ENCODE peak calls at places on chromosomes 2 and 18, in eight cellular contexts. One of them, this sample, is unnamed.
A peak's percentile ranks its signal among the peaks of the same experiment; 100 is the strongest.

GRCh38 chr2:40384714-40385113 is 67.2 kb downstream of the SLC8A1 start:
- DNase-seq in SK-N-SH: no peak
- DNase-seq in transverse colon: no peak
- DNase-seq in GM23338: no peak
- DNase-seq in K562: no peak
- DNase-seq in stomach: no peak
- DNase-seq in sigmoid colon: no peak
- DNase-seq in breast epithelium: no peak
- DNase-seq in this sample: no peak

GRCh38 chr2:146370821-146371220 is 1474.0 kb upstream of the ACVR2A start:
- DNase-seq in stomach: no peak
- DNase-seq in SK-N-SH: no peak
- DNase-seq in sigmoid colon: no peak
- DNase-seq in breast epithelium: no peak
- DNase-seq in GM23338: no peak
- DNase-seq in K562: no peak
- DNase-seq in transverse colon: no peak
- DNase-seq in this sample: no peak

GRCh38 chr2:11103984-11104793 is 51.1 kb upstream of the SLC66A3 start:
- DNase-seq in SK-N-SH: no peak
- DNase-seq in GM23338: no peak
- DNase-seq in stomach: no peak
- DNase-seq in K562: no peak
- DNase-seq in sigmoid colon: no peak
- DNase-seq in breast epithelium: no peak
- DNase-seq in transverse colon: peak; percentile 35
- DNase-seq in this sample: no peak

GRCh38 chr2:219254590-219255219 is 987 bp upstream of the TUBA4A start:
- DNase-seq in stomach: no peak
- DNase-seq in breast epithelium: no peak
- DNase-seq in transverse colon: no peak
- DNase-seq in K562: no peak
- DNase-seq in GM23338: no peak
- DNase-seq in sigmoid colon: no peak
- DNase-seq in SK-N-SH: no peak
- DNase-seq in this sample: no peak

GRCh38 chr18:50619833-50620232 is 59.9 kb downstream of the MAPK4 start:
- DNase-seq in K562: no peak
- DNase-seq in breast epithelium: no peak
- DNase-seq in stomach: no peak
- DNase-seq in SK-N-SH: no peak
- DNase-seq in transverse colon: no peak
- DNase-seq in GM23338: no peak
- DNase-seq in sigmoid colon: no peak
- DNase-seq in this sample: peak; percentile 54

GRCh38 chr2:58893645-58894336 is 652.7 kb upstream of the FANCL start:
- DNase-seq in breast epithelium: no peak
- DNase-seq in K562: no peak
- DNase-seq in stomach: no peak
- DNase-seq in transverse colon: no peak
- DNase-seq in GM23338: no peak
- DNase-seq in SK-N-SH: no peak
- DNase-seq in sigmoid colon: no peak
- DNase-seq in this sample: no peak

GRCh38 chr2:109247340-109247739 is 118.3 kb downstream of the SH3RF3 start:
- DNase-seq in breast epithelium: no peak
- DNase-seq in GM23338: no peak
- DNase-seq in stomach: no peak
- DNase-seq in transverse colon: peak; percentile 38
- DNase-seq in sigmoid colon: no peak
- DNase-seq in SK-N-SH: no peak
- DNase-seq in K562: no peak
- DNase-seq in this sample: no peak

GRCh38 chr2:33131820-33132219 is 185.1 kb downstream of the LTBP1 start:
- DNase-seq in breast epithelium: no peak
- DNase-seq in transverse colon: no peak
- DNase-seq in sigmoid colon: no peak
- DNase-seq in K562: no peak
- DNase-seq in SK-N-SH: no peak
- DNase-seq in GM23338: no peak
- DNase-seq in stomach: no peak
- DNase-seq in this sample: no peak

GRCh38 chr2:200177971-200178911 is 128.3 kb upstream of the SPATS2L start:
- DNase-seq in stomach: no peak
- DNase-seq in GM23338: no peak
- DNase-seq in SK-N-SH: no peak
- DNase-seq in K562: no peak
- DNase-seq in transverse colon: no peak
- DNase-seq in sigmoid colon: no peak
- DNase-seq in breast epithelium: no peak
- DNase-seq in this sample: no peak

GRCh38 chr18:2932247-2933181 is 80.4 kb downstream of the LPIN2 start:
- DNase-seq in breast epithelium: no peak
- DNase-seq in transverse colon: no peak
- DNase-seq in sigmoid colon: no peak
- DNase-seq in K562: peak; percentile 66
- DNase-seq in GM23338: peak; percentile 84
- DNase-seq in stomach: no peak
- DNase-seq in SK-N-SH: peak; percentile 64
- DNase-seq in this sample: peak; percentile 42

GRCh38 chr18:40293311-40293710 is 1661.7 kb upstream of the PIK3C3 start:
- DNase-seq in GM23338: peak; percentile 34
- DNase-seq in SK-N-SH: no peak
- DNase-seq in sigmoid colon: no peak
- DNase-seq in transverse colon: no peak
- DNase-seq in K562: no peak
- DNase-seq in breast epithelium: no peak
- DNase-seq in stomach: no peak
- DNase-seq in this sample: no peak

GRCh38 chr2:105797298-105797819 is 52.6 kb downstream of the NCK2 start:
- DNase-seq in SK-N-SH: no peak
- DNase-seq in sigmoid colon: no peak
- DNase-seq in stomach: no peak
- DNase-seq in transverse colon: no peak
- DNase-seq in breast epithelium: peak; percentile 30
- DNase-seq in GM23338: no peak
- DNase-seq in K562: no peak
- DNase-seq in this sample: no peak
- H3K4me3 ChIP-seq in SK-N-SH: no peak overlapping the region
- H3K4me3 ChIP-seq in sigmoid colon: no peak overlapping the region
- H3K4me3 ChIP-seq in stomach: no peak overlapping the region
- H3K4me3 ChIP-seq in transverse colon: no peak overlapping the region
- H3K4me3 ChIP-seq in breast epithelium: no peak overlapping the region
- H3K4me3 ChIP-seq in GM23338: no peak overlapping the region
- H3K4me3 ChIP-seq in K562: no peak overlapping the region
- H3K4me3 ChIP-seq in this sample: no peak overlapping the region

DNA sequence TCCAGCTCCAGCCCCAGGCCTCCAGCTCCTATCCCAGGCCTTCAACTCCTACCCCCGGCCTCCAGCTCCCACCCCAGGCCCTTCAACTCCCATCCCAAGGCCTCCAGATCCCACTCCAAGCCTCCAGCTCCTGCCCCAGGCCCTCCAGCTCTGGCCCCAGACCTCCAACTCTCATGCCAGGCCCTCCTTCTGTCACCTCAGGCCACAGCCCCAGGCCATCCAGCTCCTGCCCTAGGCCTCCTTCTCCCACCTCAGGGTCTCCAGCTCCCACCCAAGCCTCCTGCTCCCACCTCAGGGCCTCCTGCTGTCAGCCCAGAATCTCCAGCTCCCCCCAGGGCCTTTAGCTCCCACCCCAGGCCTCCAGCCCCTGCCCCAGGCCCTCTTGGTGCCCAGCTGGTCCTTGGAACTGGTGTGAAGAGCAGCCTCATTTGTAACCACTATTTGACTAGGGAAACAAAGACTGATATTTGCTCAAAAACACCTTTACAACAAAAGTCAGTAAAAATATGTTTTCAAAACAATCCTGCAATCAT is 67.8 kb upstream of the SALL3 start:
- DNase-seq in transverse colon: no peak
- DNase-seq in GM23338: no peak
- DNase-seq in K562: no peak
- DNase-seq in SK-N-SH: no peak
- DNase-seq in stomach: no peak
- DNase-seq in sigmoid colon: no peak
- DNase-seq in breast epithelium: no peak
- DNase-seq in this sample: no peak
- TF ChIP-seq POLR2AphosphoS5 in transverse colon: no peak
- TF ChIP-seq POLR2AphosphoS5 in GM23338: no peak
- TF ChIP-seq POLR2AphosphoS5 in K562: no peak
- TF ChIP-seq POLR2AphosphoS5 in SK-N-SH: no peak
- TF ChIP-seq POLR2AphosphoS5 in stomach: no peak
- TF ChIP-seq POLR2AphosphoS5 in sigmoid colon: no peak
- TF ChIP-seq POLR2AphosphoS5 in breast epithelium: no peak
- TF ChIP-seq POLR2AphosphoS5 in this sample: no peak

GRCh38 chr18:79343567-79344207 is 52.0 kb upstream of the NFATC1 start:
- DNase-seq in GM23338: no peak
- DNase-seq in sigmoid colon: no peak
- DNase-seq in breast epithelium: no peak
- DNase-seq in stomach: peak; percentile 46
- DNase-seq in transverse colon: peak; percentile 17
- DNase-seq in K562: no peak
- DNase-seq in SK-N-SH: no peak
- DNase-seq in this sample: no peak
- H3K36me3 ChIP-seq in GM23338: peaks cover 5% of the 10 kb centered on the region
- H3K36me3 ChIP-seq in sigmoid colon: peaks cover 31% of the 10 kb centered on the region
- H3K36me3 ChIP-seq in breast epithelium: peaks cover 18% of the 10 kb centered on the region
- H3K36me3 ChIP-seq in stomach: peaks cover 72% of the 10 kb centered on the region
- H3K36me3 ChIP-seq in transverse colon: peaks cover 13% of the 10 kb centered on the region
- H3K36me3 ChIP-seq in K562: peaks cover 15% of the 10 kb centered on the region
- H3K36me3 ChIP-seq in SK-N-SH: peaks cover 16% of the 10 kb centered on the region
- H3K36me3 ChIP-seq in this sample: peaks cover 12% of the 10 kb centered on the region

GRCh38 chr2:174338155-174338495 is 3.4 kb downstream of the SP9 start:
- DNase-seq in K562: no peak
- DNase-seq in sigmoid colon: no peak
- DNase-seq in breast epithelium: no peak
- DNase-seq in GM23338: no peak
- DNase-seq in SK-N-SH: no peak
- DNase-seq in stomach: no peak
- DNase-seq in transverse colon: no peak
- DNase-seq in this sample: no peak

GRCh38 chr2:174334781-174335604 is at the start of gene SP9:
- DNase-seq in K562: peak; percentile 96
- DNase-seq in breast epithelium: no peak
- DNase-seq in stomach: no peak
- DNase-seq in sigmoid colon: no peak
- DNase-seq in GM23338: peak; percentile 97
- DNase-seq in SK-N-SH: peak; percentile 91
- DNase-seq in transverse colon: peak; percentile 34
- DNase-seq in this sample: no peak

GRCh38 chr2:174337337-174338154 is 2.8 kb downstream of the SP9 start:
- DNase-seq in GM23338: peak; percentile 76
- DNase-seq in transverse colon: no peak
- DNase-seq in sigmoid colon: no peak
- DNase-seq in K562: peak; percentile 51
- DNase-seq in breast epithelium: no peak
- DNase-seq in SK-N-SH: peak; percentile 70
- DNase-seq in stomach: no peak
- DNase-seq in this sample: no peak

GRCh38 chr2:174335605-174336402 is 1.1 kb downstream of the SP9 start:
- DNase-seq in breast epithelium: no peak
- DNase-seq in GM23338: peak; percentile 84
- DNase-seq in K562: peak; percentile 50
- DNase-seq in transverse colon: no peak
- DNase-seq in SK-N-SH: peak; percentile 72
- DNase-seq in sigmoid colon: peak; percentile 58
- DNase-seq in stomach: no peak
- DNase-seq in this sample: no peak

GRCh38 chr2:174336403-174337336 is 1.9 kb downstream of the SP9 start:
- DNase-seq in sigmoid colon: no peak
- DNase-seq in K562: peak; percentile 75
- DNase-seq in GM23338: peak; percentile 75
- DNase-seq in breast epithelium: no peak
- DNase-seq in transverse colon: peak; percentile 64
- DNase-seq in stomach: no peak
- DNase-seq in SK-N-SH: peak; percentile 79
- DNase-seq in this sample: no peak
- H3K4me3 ChIP-seq in sigmoid colon: peak overlapping the region; percentile 9
- H3K4me3 ChIP-seq in K562: peak overlapping the region; percentile 43
- H3K4me3 ChIP-seq in GM23338: peak overlapping the region; percentile 59
- H3K4me3 ChIP-seq in breast epithelium: peak overlapping the region; percentile 28
- H3K4me3 ChIP-seq in transverse colon: peak overlapping the region; percentile 38
- H3K4me3 ChIP-seq in stomach: peak overlapping the region; percentile 36
- H3K4me3 ChIP-seq in SK-N-SH: peak overlapping the region; percentile 28
- H3K4me3 ChIP-seq in this sample: no peak overlapping the region

GRCh38 chr2:209933499-209934458 is 68.7 kb upstream of the RPE start:
- DNase-seq in SK-N-SH: no peak
- DNase-seq in stomach: peak; percentile 40
- DNase-seq in GM23338: no peak
- DNase-seq in transverse colon: no peak
- DNase-seq in breast epithelium: no peak
- DNase-seq in sigmoid colon: no peak
- DNase-seq in K562: no peak
- DNase-seq in this sample: peak; percentile 76
- TF ChIP-seq POLR2AphosphoS5 in SK-N-SH: peak; percentile 21
- TF ChIP-seq POLR2AphosphoS5 in stomach: no peak
- TF ChIP-seq POLR2AphosphoS5 in GM23338: no peak
- TF ChIP-seq POLR2AphosphoS5 in transverse colon: no peak
- TF ChIP-seq POLR2AphosphoS5 in breast epithelium: no peak
- TF ChIP-seq POLR2AphosphoS5 in sigmoid colon: no peak
- TF ChIP-seq POLR2AphosphoS5 in K562: no peak
- TF ChIP-seq POLR2AphosphoS5 in this sample: peak; percentile 72

GRCh38 chr2:222973733-222974132 is 78.3 kb upstream of the KCNE4 start:
- DNase-seq in stomach: no peak
- DNase-seq in transverse colon: no peak
- DNase-seq in K562: no peak
- DNase-seq in SK-N-SH: peak; percentile 23
- DNase-seq in breast epithelium: no peak
- DNase-seq in sigmoid colon: no peak
- DNase-seq in GM23338: no peak
- DNase-seq in this sample: no peak

GRCh38 chr2:222968550-222969155 is 83.3 kb upstream of the KCNE4 start:
- DNase-seq in breast epithelium: no peak
- DNase-seq in transverse colon: no peak
- DNase-seq in sigmoid colon: no peak
- DNase-seq in GM23338: no peak
- DNase-seq in stomach: no peak
- DNase-seq in K562: no peak
- DNase-seq in SK-N-SH: no peak
- DNase-seq in this sample: no peak

GRCh38 chr2:222973237-222973636 is 78.8 kb upstream of the KCNE4 start:
- DNase-seq in SK-N-SH: no peak
- DNase-seq in GM23338: no peak
- DNase-seq in sigmoid colon: no peak
- DNase-seq in breast epithelium: no peak
- DNase-seq in K562: no peak
- DNase-seq in transverse colon: no peak
- DNase-seq in stomach: no peak
- DNase-seq in this sample: no peak

GRCh38 chr2:222969491-222969890 is 82.5 kb upstream of the KCNE4 start:
- DNase-seq in sigmoid colon: no peak
- DNase-seq in GM23338: no peak
- DNase-seq in stomach: no peak
- DNase-seq in transverse colon: no peak
- DNase-seq in breast epithelium: no peak
- DNase-seq in K562: no peak
- DNase-seq in SK-N-SH: no peak
- DNase-seq in this sample: no peak

GRCh38 chr2:222972420-222972819 is 79.6 kb upstream of the KCNE4 start:
- DNase-seq in GM23338: no peak
- DNase-seq in sigmoid colon: no peak
- DNase-seq in SK-N-SH: no peak
- DNase-seq in K562: no peak
- DNase-seq in stomach: no peak
- DNase-seq in breast epithelium: no peak
- DNase-seq in transverse colon: no peak
- DNase-seq in this sample: no peak
- H3K36me3 ChIP-seq in GM23338: no peaks in the 10 kb centered on the region
- H3K36me3 ChIP-seq in sigmoid colon: no peaks in the 10 kb centered on the region
- H3K36me3 ChIP-seq in SK-N-SH: no peaks in the 10 kb centered on the region
- H3K36me3 ChIP-seq in K562: no peaks in the 10 kb centered on the region
- H3K36me3 ChIP-seq in stomach: no peaks in the 10 kb centered on the region
- H3K36me3 ChIP-seq in breast epithelium: no peaks in the 10 kb centered on the region
- H3K36me3 ChIP-seq in transverse colon: no peaks in the 10 kb centered on the region
- H3K36me3 ChIP-seq in this sample: no peaks in the 10 kb centered on the region